ENCODE peak calls at places on chromosomes 7 and 10, in nine cellular contexts. E, A, S, K, D, N, B, Y and R are unnamed samples.

GRCh38 chr7:105178928-105179541 is 165.0 kb downstream of the KMT2E start:
- DNase-seq in E (no peak), A (no peak), S (no peak), K (no peak), D (peak; percentile 18), N (no peak), B (no peak), Y (no peak), R (no peak)

GRCh38 chr7:122397381-122397780 is 92.8 kb upstream of the FEZF1 start:
- DNase-seq in E (no peak), A (no peak), S (no peak), K (no peak), D (no peak), N (no peak), B (no peak), Y (no peak), R (no peak)

GRCh38 chr10:49524496-49524895 is 14.4 kb downstream of the ERCC6 start:
- DNase-seq in E (no peak), A (no peak), S (no peak), K (no peak), D (no peak), N (no peak), B (no peak), Y (no peak), R (no peak)

GRCh38 chr10:28503114-28503513 is 29.8 kb upstream of the WAC start:
- DNase-seq in E (no peak), A (peak; percentile 7), S (peak; percentile 33), K (peak; percentile 13), D (no peak), N (peak; percentile 71), B (no peak), Y (no peak), R (no peak)

GRCh38 chr10:89332092-89332633 is 4.4 kb downstream of the IFIT3 start:
- DNase-seq in E (no peak), A (peak; percentile 75), S (no peak), K (peak; percentile 53), D (peak; percentile 84), N (peak; percentile 90), B (peak; percentile 58), Y (no peak), R (no peak)

GRCh38 chr7:48074231-48074654 is 14.8 kb upstream of the UPP1 start:
- DNase-seq in E (no peak), A (peak; percentile 65), S (no peak), K (no peak), D (peak; percentile 54), N (no peak), B (no peak), Y (no peak), R (no peak)

GRCh38 chr7:139047970-139048369 is 12.1 kb upstream of the ZC3HAV1L start:
- DNase-seq in E (no peak), A (no peak), S (no peak), K (no peak), D (no peak), N (no peak), B (no peak), Y (no peak), R (no peak)

GRCh38 chr10:91247360-91248111 is 27.1 kb downstream of the PCGF5 start:
- DNase-seq in E (no peak), A (peak; percentile 57), S (no peak), K (no peak), D (peak; percentile 53), N (no peak), B (no peak), Y (no peak), R (peak; percentile 20)

GRCh38 chr7:27095897-27096755 is at the start of gene HOXA1:
- DNase-seq in E (peak; percentile 63), A (peak; percentile 98), S (peak; percentile 54), K (peak; percentile 16), D (no peak), N (peak; percentile 52), B (peak; percentile 78), Y (peak; percentile 49), R (peak; percentile 89)
- H3K27me3 ChIP-seq in E (peaks cover 74% of the 10 kb centered on the region), A (no peaks in the 10 kb centered on the region), S (peaks cover 100% of the 10 kb centered on the region), K (peaks cover 100% of the 10 kb centered on the region), D (no peaks in the 10 kb centered on the region), N (peaks cover 8% of the 10 kb centered on the region), B (peaks cover 17% of the 10 kb centered on the region), Y (peaks cover 100% of the 10 kb centered on the region), R (no peaks in the 10 kb centered on the region)

GRCh38 chr7:32761451-32762320 is 129.9 kb downstream of the KBTBD2 start:
- DNase-seq in E (no peak), A (peak; percentile 17), S (no peak), K (no peak), D (no peak), N (no peak), B (no peak), Y (no peak), R (no peak)

GRCh38 chr7:32762894-32763293 is 128.7 kb downstream of the KBTBD2 start:
- DNase-seq in E (no peak), A (peak; percentile 54), S (no peak), K (no peak), D (no peak), N (no peak), B (no peak), Y (no peak), R (no peak)

GRCh38 chr7:32762321-32762669 is 129.3 kb downstream of the KBTBD2 start:
- DNase-seq in E (no peak), A (peak; percentile 35), S (no peak), K (no peak), D (no peak), N (no peak), B (no peak), Y (no peak), R (no peak)

DNA sequence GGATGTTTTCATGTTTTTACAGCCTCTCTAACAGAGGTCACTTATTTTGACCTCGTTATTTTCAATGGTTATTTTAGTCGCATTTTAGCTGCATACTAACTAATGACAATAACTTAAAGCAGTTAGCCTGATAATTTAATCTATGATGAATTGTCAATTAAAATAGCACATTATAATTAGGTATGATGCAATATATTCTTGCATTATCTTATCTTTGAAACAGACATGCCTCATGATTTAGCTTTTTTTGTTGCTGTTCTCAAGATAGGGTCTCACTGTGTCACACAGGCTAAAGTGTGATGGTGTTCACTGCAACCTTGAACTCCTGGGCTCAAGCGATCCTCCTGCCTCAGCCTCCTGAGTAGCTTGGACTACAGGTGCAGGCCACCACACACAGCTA is 126.4 kb downstream of the KBTBD2 start:
- DNase-seq in E (no peak), A (no peak), S (no peak), K (no peak), D (no peak), N (no peak), B (no peak), Y (no peak), R (no peak)
- H3K27me3 ChIP-seq in E (no peaks in the 10 kb centered on the region), A (no peaks in the 10 kb centered on the region), S (no peaks in the 10 kb centered on the region), K (no peaks in the 10 kb centered on the region), D (peaks cover 2% of the 10 kb centered on the region), N (no peaks in the 10 kb centered on the region), B (peaks cover 24% of the 10 kb centered on the region), Y (no peaks in the 10 kb centered on the region), R (no peaks in the 10 kb centered on the region)

GRCh38 chr7:155373359-155374273 is 75.9 kb downstream of the INSIG1 start:
- DNase-seq in E (peak; percentile 62), A (peak; percentile 29), S (no peak), K (no peak), D (peak; percentile 15), N (no peak), B (no peak), Y (no peak), R (no peak)

GRCh38 chr7:155372782-155373358 is 75.2 kb downstream of the INSIG1 start:
- DNase-seq in E (no peak), A (no peak), S (no peak), K (no peak), D (no peak), N (no peak), B (no peak), Y (no peak), R (no peak)

GRCh38 chr7:155371331-155371883 is 73.7 kb downstream of the INSIG1 start:
- DNase-seq in E (peak; percentile 54), A (no peak), S (no peak), K (no peak), D (no peak), N (no peak), B (no peak), Y (no peak), R (no peak)

GRCh38 chr7:155369766-155370165 is 72.1 kb downstream of the INSIG1 start:
- DNase-seq in E (peak; percentile 20), A (no peak), S (no peak), K (no peak), D (no peak), N (no peak), B (no peak), Y (no peak), R (no peak)

DNA sequence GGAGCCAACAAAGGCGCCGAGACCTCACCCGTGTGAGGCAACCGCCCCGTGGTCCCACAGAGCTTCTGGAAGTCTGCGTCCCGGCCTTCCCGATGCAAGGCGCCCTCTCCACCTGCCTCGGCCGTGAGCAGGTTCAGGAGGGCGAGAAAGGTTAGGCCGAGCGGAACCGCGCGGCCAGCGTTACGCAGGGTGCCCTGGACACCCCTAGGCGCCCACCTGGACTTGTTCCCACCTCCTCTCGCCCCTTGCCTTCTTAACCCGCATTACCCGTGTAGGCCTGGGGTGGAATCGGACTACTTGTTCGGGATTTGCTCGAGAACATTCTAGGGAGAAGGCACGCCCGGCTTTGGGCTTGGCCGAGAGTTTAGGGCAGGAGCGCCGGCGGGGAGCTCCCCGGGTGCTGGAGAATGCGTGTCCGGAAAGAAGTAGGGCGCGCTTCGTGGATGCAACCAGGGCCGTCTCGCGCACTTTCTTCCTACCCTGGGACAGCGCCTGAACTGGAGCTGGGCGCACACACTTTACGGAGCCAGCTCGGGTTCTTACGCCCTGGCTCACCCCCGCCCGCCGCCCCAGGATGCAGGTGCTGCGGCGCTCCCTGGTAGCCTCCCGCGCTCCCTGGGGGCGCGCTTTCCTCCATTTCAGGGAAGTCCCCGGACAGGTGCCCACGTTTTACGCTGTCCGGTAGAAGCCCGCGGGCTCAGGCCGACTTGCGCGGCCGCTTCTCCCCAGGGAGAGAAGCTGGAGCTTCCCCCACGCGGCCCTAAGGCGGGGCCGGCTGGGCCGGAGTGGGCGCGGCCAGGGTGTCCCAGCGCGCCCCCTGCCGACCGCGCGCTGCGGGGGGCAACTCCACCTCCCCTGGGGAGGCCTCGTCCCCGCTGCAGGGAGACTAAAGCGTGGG is 74.5 kb downstream of the INSIG1 start:
- DNase-seq in E (peak; percentile 69), A (peak; percentile 36), S (no peak), K (no peak), D (no peak), N (no peak), B (no peak), Y (no peak), R (peak; percentile 40)
- H3K27me3 ChIP-seq in E (peaks cover 62% of the 10 kb centered on the region), A (peaks cover 73% of the 10 kb centered on the region), S (peaks cover 84% of the 10 kb centered on the region), K (peaks cover 88% of the 10 kb centered on the region), D (peaks cover 79% of the 10 kb centered on the region), N (peaks cover 12% of the 10 kb centered on the region), B (peaks cover 23% of the 10 kb centered on the region), Y (peaks cover 88% of the 10 kb centered on the region), R (peaks cover 80% of the 10 kb centered on the region)

GRCh38 chr7:27151945-27152815 is at the start of gene HOXA3:
- DNase-seq in E (peak; percentile 71), A (peak; percentile 89), S (no peak), K (no peak), D (peak; percentile 18), N (no peak), B (no peak), Y (peak; percentile 9), R (peak; percentile 56)
- H3K27me3 ChIP-seq in E (peaks cover 80% of the 10 kb centered on the region), A (no peaks in the 10 kb centered on the region), S (peaks cover 100% of the 10 kb centered on the region), K (peaks cover 100% of the 10 kb centered on the region), D (no peaks in the 10 kb centered on the region), N (peaks cover 13% of the 10 kb centered on the region), B (peaks cover 59% of the 10 kb centered on the region), Y (peaks cover 100% of the 10 kb centered on the region), R (no peaks in the 10 kb centered on the region)